ENCODE peak calls at places on chromosomes 16 and 17, in nine cellular contexts. One of them, this sample, is unnamed.

GRCh38 chr16:55502801-55503366 is 6.0 kb upstream of the LPCAT2 start:
- DNase-seq in T-helper 1 cell: no peak
- DNase-seq in AML-193: no peak
- DNase-seq in stimulated activated CD8-positive, alpha-beta memory T cell treated with anti-CD3 and anti-CD28 coated beads, Interleukin-4, amount 100 ng/mL, for 24 hours: no peak
- DNase-seq in cardiac fibroblast: peak; percentile 98
- DNase-seq in glutamatergic neuron: no peak
- DNase-seq in hypothalamus: peak; percentile 76
- DNase-seq in C1 segment of cervical spinal cord: peak; percentile 55
- DNase-seq in fibroblast of the conjunctiva: peak; percentile 97
- DNase-seq in this sample: peak; percentile 87

GRCh38 chr17:64599187-64599676 is 62.9 kb downstream of the SMURF2 start:
- DNase-seq in T-helper 1 cell: peak; percentile 19
- DNase-seq in AML-193: peak; percentile 41
- DNase-seq in stimulated activated CD8-positive, alpha-beta memory T cell treated with anti-CD3 and anti-CD28 coated beads, Interleukin-4, amount 100 ng/mL, for 24 hours: peak; percentile 37
- DNase-seq in cardiac fibroblast: no peak
- DNase-seq in glutamatergic neuron: no peak
- DNase-seq in hypothalamus: no peak
- DNase-seq in C1 segment of cervical spinal cord: no peak
- DNase-seq in fibroblast of the conjunctiva: no peak
- DNase-seq in this sample: no peak

GRCh38 chr17:71276071-71276470 is 844.7 kb upstream of the SOX9 start:
- DNase-seq in T-helper 1 cell: no peak
- DNase-seq in AML-193: no peak
- DNase-seq in stimulated activated CD8-positive, alpha-beta memory T cell treated with anti-CD3 and anti-CD28 coated beads, Interleukin-4, amount 100 ng/mL, for 24 hours: no peak
- DNase-seq in cardiac fibroblast: no peak
- DNase-seq in glutamatergic neuron: no peak
- DNase-seq in hypothalamus: no peak
- DNase-seq in C1 segment of cervical spinal cord: no peak
- DNase-seq in fibroblast of the conjunctiva: no peak
- DNase-seq in this sample: no peak

GRCh38 chr17:26773189-26774188 is 520.4 kb upstream of the WSB1 start:
- DNase-seq in T-helper 1 cell: no peak
- DNase-seq in AML-193: no peak
- DNase-seq in stimulated activated CD8-positive, alpha-beta memory T cell treated with anti-CD3 and anti-CD28 coated beads, Interleukin-4, amount 100 ng/mL, for 24 hours: no peak
- DNase-seq in cardiac fibroblast: no peak
- DNase-seq in glutamatergic neuron: no peak
- DNase-seq in hypothalamus: no peak
- DNase-seq in C1 segment of cervical spinal cord: no peak
- DNase-seq in fibroblast of the conjunctiva: no peak
- DNase-seq in this sample: no peak

GRCh38 chr17:8375738-8376259 is 705 bp downstream of the KRABD2 start:
- DNase-seq in T-helper 1 cell: no peak
- DNase-seq in AML-193: no peak
- DNase-seq in stimulated activated CD8-positive, alpha-beta memory T cell treated with anti-CD3 and anti-CD28 coated beads, Interleukin-4, amount 100 ng/mL, for 24 hours: no peak
- DNase-seq in cardiac fibroblast: no peak
- DNase-seq in glutamatergic neuron: no peak
- DNase-seq in hypothalamus: no peak
- DNase-seq in C1 segment of cervical spinal cord: peak; percentile 64
- DNase-seq in fibroblast of the conjunctiva: no peak
- DNase-seq in this sample: peak; percentile 68

GRCh38 chr17:80063815-80064585 is 27.6 kb downstream of the CCDC40 start:
- DNase-seq in T-helper 1 cell: no peak
- DNase-seq in AML-193: no peak
- DNase-seq in stimulated activated CD8-positive, alpha-beta memory T cell treated with anti-CD3 and anti-CD28 coated beads, Interleukin-4, amount 100 ng/mL, for 24 hours: no peak
- DNase-seq in cardiac fibroblast: peak; percentile 68
- DNase-seq in glutamatergic neuron: no peak
- DNase-seq in hypothalamus: no peak
- DNase-seq in C1 segment of cervical spinal cord: peak; percentile 2
- DNase-seq in fibroblast of the conjunctiva: peak; percentile 45
- DNase-seq in this sample: peak; percentile 52

GRCh38 chr17:7215136-7215638 is 4.4 kb downstream of the DLG4 start:
- DNase-seq in T-helper 1 cell: no peak
- DNase-seq in AML-193: no peak
- DNase-seq in stimulated activated CD8-positive, alpha-beta memory T cell treated with anti-CD3 and anti-CD28 coated beads, Interleukin-4, amount 100 ng/mL, for 24 hours: no peak
- DNase-seq in cardiac fibroblast: no peak
- DNase-seq in glutamatergic neuron: no peak
- DNase-seq in hypothalamus: peak; percentile 64
- DNase-seq in C1 segment of cervical spinal cord: no peak
- DNase-seq in fibroblast of the conjunctiva: no peak
- DNase-seq in this sample: peak; percentile 89

GRCh38 chr17:2613089-2613808 is 19.8 kb downstream of the PAFAH1B1 start:
- DNase-seq in T-helper 1 cell: no peak
- DNase-seq in AML-193: no peak
- DNase-seq in stimulated activated CD8-positive, alpha-beta memory T cell treated with anti-CD3 and anti-CD28 coated beads, Interleukin-4, amount 100 ng/mL, for 24 hours: no peak
- DNase-seq in cardiac fibroblast: no peak
- DNase-seq in glutamatergic neuron: no peak
- DNase-seq in hypothalamus: no peak
- DNase-seq in C1 segment of cervical spinal cord: no peak
- DNase-seq in fibroblast of the conjunctiva: no peak
- DNase-seq in this sample: no peak

GRCh38 chr16:8611886-8612595 is 9.5 kb upstream of the METTL22 start:
- DNase-seq in T-helper 1 cell: no peak
- DNase-seq in AML-193: no peak
- DNase-seq in stimulated activated CD8-positive, alpha-beta memory T cell treated with anti-CD3 and anti-CD28 coated beads, Interleukin-4, amount 100 ng/mL, for 24 hours: no peak
- DNase-seq in cardiac fibroblast: peak; percentile 12
- DNase-seq in glutamatergic neuron: no peak
- DNase-seq in hypothalamus: no peak
- DNase-seq in C1 segment of cervical spinal cord: no peak
- DNase-seq in fibroblast of the conjunctiva: no peak
- DNase-seq in this sample: no peak

GRCh38 chr17:49870298-49870697 is 22.4 kb upstream of the TAC4 start:
- DNase-seq in T-helper 1 cell: no peak
- DNase-seq in AML-193: no peak
- DNase-seq in stimulated activated CD8-positive, alpha-beta memory T cell treated with anti-CD3 and anti-CD28 coated beads, Interleukin-4, amount 100 ng/mL, for 24 hours: no peak
- DNase-seq in cardiac fibroblast: no peak
- DNase-seq in glutamatergic neuron: no peak
- DNase-seq in hypothalamus: no peak
- DNase-seq in C1 segment of cervical spinal cord: no peak
- DNase-seq in fibroblast of the conjunctiva: no peak
- DNase-seq in this sample: no peak

GRCh38 chr16:31125844-31126243 is 8.4 kb downstream of the KAT8 start:
- DNase-seq in T-helper 1 cell: no peak
- DNase-seq in AML-193: no peak
- DNase-seq in stimulated activated CD8-positive, alpha-beta memory T cell treated with anti-CD3 and anti-CD28 coated beads, Interleukin-4, amount 100 ng/mL, for 24 hours: no peak
- DNase-seq in cardiac fibroblast: no peak
- DNase-seq in glutamatergic neuron: no peak
- DNase-seq in hypothalamus: no peak
- DNase-seq in C1 segment of cervical spinal cord: no peak
- DNase-seq in fibroblast of the conjunctiva: no peak
- DNase-seq in this sample: no peak